ENCODE peak calls at places on chromosomes 3 and 15, in seven cellular contexts. One of them, this sample, is unnamed.

GRCh38 chr15:78321041-78321570 is 19.0 kb upstream of the CRABP1 start:
- DNase-seq in amniotic stem cell: no peak
- DNase-seq in putamen: no peak
- DNase-seq in T-helper 2 cell: no peak
- DNase-seq in stimulated activated CD8-positive, alpha-beta memory T cell treated with anti-CD3 and anti-CD28 coated beads, Interleukin-4, amount 100 ng/mL, for 24 hours: no peak
- DNase-seq in HFFc6: no peak
- DNase-seq in ACHN: no peak
- DNase-seq in this sample: no peak

GRCh38 chr15:83844742-83845141 is 190.8 kb downstream of the ADAMTSL3 start:
- DNase-seq in HFFc6: no peak
- DNase-seq in putamen: no peak
- DNase-seq in ACHN: no peak
- DNase-seq in stimulated activated CD8-positive, alpha-beta memory T cell treated with anti-CD3 and anti-CD28 coated beads, Interleukin-4, amount 100 ng/mL, for 24 hours: no peak
- DNase-seq in T-helper 2 cell: no peak
- DNase-seq in amniotic stem cell: no peak
- DNase-seq in this sample: no peak

GRCh38 chr3:64143399-64144130 is 81.7 kb downstream of the PRICKLE2 start:
- DNase-seq in stimulated activated CD8-positive, alpha-beta memory T cell treated with anti-CD3 and anti-CD28 coated beads, Interleukin-4, amount 100 ng/mL, for 24 hours: no peak
- DNase-seq in amniotic stem cell: no peak
- DNase-seq in putamen: no peak
- DNase-seq in HFFc6: peak
- DNase-seq in ACHN: no peak
- DNase-seq in T-helper 2 cell: no peak
- DNase-seq in this sample: no peak

GRCh38 chr15:67248106-67248505 is 6.4 kb downstream of the AAGAB start:
- DNase-seq in putamen: no peak
- DNase-seq in amniotic stem cell: no peak
- DNase-seq in ACHN: no peak
- DNase-seq in T-helper 2 cell: no peak
- DNase-seq in HFFc6: no peak
- DNase-seq in stimulated activated CD8-positive, alpha-beta memory T cell treated with anti-CD3 and anti-CD28 coated beads, Interleukin-4, amount 100 ng/mL, for 24 hours: no peak
- DNase-seq in this sample: no peak

GRCh38 chr3:174000675-174001074 is 603.1 kb downstream of the NLGN1 start:
- DNase-seq in stimulated activated CD8-positive, alpha-beta memory T cell treated with anti-CD3 and anti-CD28 coated beads, Interleukin-4, amount 100 ng/mL, for 24 hours: no peak
- DNase-seq in T-helper 2 cell: no peak
- DNase-seq in putamen: no peak
- DNase-seq in HFFc6: no peak
- DNase-seq in amniotic stem cell: no peak
- DNase-seq in ACHN: no peak
- DNase-seq in this sample: no peak

GRCh38 chr3:43726511-43726910 is 35.8 kb downstream of the ABHD5 start:
- DNase-seq in T-helper 2 cell: no peak
- DNase-seq in ACHN: peak
- DNase-seq in HFFc6: no peak
- DNase-seq in stimulated activated CD8-positive, alpha-beta memory T cell treated with anti-CD3 and anti-CD28 coated beads, Interleukin-4, amount 100 ng/mL, for 24 hours: no peak
- DNase-seq in amniotic stem cell: no peak
- DNase-seq in putamen: no peak
- DNase-seq in this sample: no peak

GRCh38 chr3:196163687-196164493 is 47.3 kb downstream of the ZDHHC19 start:
- DNase-seq in putamen: no peak
- DNase-seq in ACHN: no peak
- DNase-seq in T-helper 2 cell: no peak
- DNase-seq in HFFc6: no peak
- DNase-seq in stimulated activated CD8-positive, alpha-beta memory T cell treated with anti-CD3 and anti-CD28 coated beads, Interleukin-4, amount 100 ng/mL, for 24 hours: no peak
- DNase-seq in amniotic stem cell: no peak
- DNase-seq in this sample: no peak

GRCh38 chr3:171458857-171459129 is 1.4 kb downstream of the TNIK start:
- DNase-seq in stimulated activated CD8-positive, alpha-beta memory T cell treated with anti-CD3 and anti-CD28 coated beads, Interleukin-4, amount 100 ng/mL, for 24 hours: no peak
- DNase-seq in T-helper 2 cell: no peak
- DNase-seq in amniotic stem cell: no peak
- DNase-seq in putamen: peak
- DNase-seq in ACHN: no peak
- DNase-seq in HFFc6: no peak
- DNase-seq in this sample: peak

GRCh38 chr15:27241942-27242341 is 271.0 kb downstream of the GABRG3 start:
- DNase-seq in ACHN: peak
- DNase-seq in amniotic stem cell: no peak
- DNase-seq in T-helper 2 cell: no peak
- DNase-seq in putamen: no peak
- DNase-seq in stimulated activated CD8-positive, alpha-beta memory T cell treated with anti-CD3 and anti-CD28 coated beads, Interleukin-4, amount 100 ng/mL, for 24 hours: no peak
- DNase-seq in HFFc6: no peak
- DNase-seq in this sample: no peak

GRCh38 chr15:85582076-85582718 is 201.8 kb downstream of the AKAP13 start:
- DNase-seq in stimulated activated CD8-positive, alpha-beta memory T cell treated with anti-CD3 and anti-CD28 coated beads, Interleukin-4, amount 100 ng/mL, for 24 hours: no peak
- DNase-seq in T-helper 2 cell: no peak
- DNase-seq in putamen: no peak
- DNase-seq in ACHN: peak
- DNase-seq in HFFc6: no peak
- DNase-seq in amniotic stem cell: no peak
- DNase-seq in this sample: no peak

GRCh38 chr15:70098461-70099166 is 897 bp upstream of the TLE3 start:
- DNase-seq in ACHN: peak
- DNase-seq in stimulated activated CD8-positive, alpha-beta memory T cell treated with anti-CD3 and anti-CD28 coated beads, Interleukin-4, amount 100 ng/mL, for 24 hours: no peak
- DNase-seq in amniotic stem cell: no peak
- DNase-seq in T-helper 2 cell: peak
- DNase-seq in HFFc6: no peak
- DNase-seq in putamen: peak
- DNase-seq in this sample: peak

GRCh38 chr3:49657208-49657915 is 16.8 kb upstream of the APEH start:
- DNase-seq in ACHN: no peak
- DNase-seq in stimulated activated CD8-positive, alpha-beta memory T cell treated with anti-CD3 and anti-CD28 coated beads, Interleukin-4, amount 100 ng/mL, for 24 hours: no peak
- DNase-seq in putamen: no peak
- DNase-seq in amniotic stem cell: no peak
- DNase-seq in HFFc6: no peak
- DNase-seq in T-helper 2 cell: no peak
- DNase-seq in this sample: peak

GRCh38 chr3:29440321-29441019 is 159.6 kb downstream of the RBMS3 start:
- DNase-seq in stimulated activated CD8-positive, alpha-beta memory T cell treated with anti-CD3 and anti-CD28 coated beads, Interleukin-4, amount 100 ng/mL, for 24 hours: no peak
- DNase-seq in HFFc6: no peak
- DNase-seq in amniotic stem cell: no peak
- DNase-seq in T-helper 2 cell: no peak
- DNase-seq in putamen: no peak
- DNase-seq in ACHN: no peak
- DNase-seq in this sample: peak

GRCh38 chr3:188531210-188531609 is 377.3 kb downstream of the LPP start:
- DNase-seq in stimulated activated CD8-positive, alpha-beta memory T cell treated with anti-CD3 and anti-CD28 coated beads, Interleukin-4, amount 100 ng/mL, for 24 hours: no peak
- DNase-seq in HFFc6: peak
- DNase-seq in amniotic stem cell: no peak
- DNase-seq in ACHN: no peak
- DNase-seq in T-helper 2 cell: no peak
- DNase-seq in putamen: no peak
- DNase-seq in this sample: no peak

GRCh38 chr3:36695769-36696137 is 68.6 kb downstream of the DCLK3 start:
- DNase-seq in HFFc6: peak
- DNase-seq in ACHN: no peak
- DNase-seq in T-helper 2 cell: no peak
- DNase-seq in amniotic stem cell: no peak
- DNase-seq in putamen: no peak
- DNase-seq in stimulated activated CD8-positive, alpha-beta memory T cell treated with anti-CD3 and anti-CD28 coated beads, Interleukin-4, amount 100 ng/mL, for 24 hours: no peak
- DNase-seq in this sample: no peak

This sample was measured in head of caudate nucleus.